ENCODE peak calls at places on chromosomes 5 and 9, in four cellular contexts. G is transverse colon, U is Calu3, M is nephron progenitor cell. Q is an unnamed sample.

GRCh38 chr5:172361566-172362238 is 78.1 kb upstream of the UBTD2 start:
- DNase-seq in G (no peak), U (peak), M (no peak), Q (peak)

GRCh38 chr9:94611638-94612068 is 18.0 kb upstream of the FBP2 start:
- DNase-seq in G (no peak), U (no peak), M (no peak), Q (peak)

GRCh38 chr5:169956756-169957155 is 23.5 kb downstream of the INSYN2B start:
- DNase-seq in G (no peak), U (peak), M (no peak), Q (no peak)

GRCh38 chr5:158958048-158958994 is 141.4 kb downstream of the EBF1 start:
- DNase-seq in G (no peak), U (no peak), M (peak), Q (no peak)

GRCh38 chr5:106113922-106114321 is 1556.8 kb downstream of the EFNA5 start:
- DNase-seq in G (no peak), U (no peak), M (no peak), Q (no peak)

GRCh38 chr5:35626108-35626507 is 8.4 kb downstream of the SPEF2 start:
- DNase-seq in G (no peak), U (no peak), M (no peak), Q (no peak)

GRCh38 chr5:163033656-163034055 is 403.7 kb upstream of the CCNG1 start:
- DNase-seq in G (no peak), U (no peak), M (no peak), Q (no peak)

GRCh38 chr9:130150779-130151381 is 21.3 kb upstream of the NCS1 start:
- DNase-seq in G (no peak), U (no peak), M (no peak), Q (no peak)

GRCh38 chr5:88518131-88519016 is 249.7 kb upstream of the TMEM161B start:
- DNase-seq in G (no peak), U (no peak), M (no peak), Q (no peak)

GRCh38 chr9:88593537-88594185 is 58.7 kb downstream of the NXNL2 start:
- DNase-seq in G (peak), U (peak), M (peak), Q (peak)

GRCh38 chr5:4905674-4906528 is 234.2 kb upstream of the ADAMTS16 start:
- DNase-seq in G (peak), U (no peak), M (no peak), Q (no peak)

GRCh38 chr5:174327317-174327864 is 281.9 kb downstream of the NSG2 start:
- DNase-seq in G (peak), U (peak), M (peak), Q (peak)
- TF ChIP-seq CTCF in G (peak), U (peak), M (peak), Q (peak)

DNA sequence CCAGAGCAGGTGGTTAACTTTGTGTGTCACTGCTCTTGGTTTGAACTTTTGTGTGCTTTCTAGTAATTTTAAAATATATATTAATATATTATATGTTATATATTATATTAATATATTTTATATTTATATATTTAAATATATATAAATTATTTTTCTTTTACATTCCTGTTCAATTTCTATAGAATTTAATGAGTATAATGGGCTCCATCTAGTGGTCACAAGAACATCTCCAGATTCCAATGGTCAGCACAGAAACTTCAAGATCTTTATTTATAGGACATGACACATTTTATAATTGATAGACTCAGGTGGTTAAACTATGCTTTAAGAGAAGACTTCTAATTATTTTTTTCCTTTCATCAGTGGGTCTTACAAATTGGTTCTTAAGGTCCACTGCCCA is 39.1 kb downstream of the COL23A1 start:
- DNase-seq in G (no peak), U (no peak), M (no peak), Q (no peak)
- TF ChIP-seq CTCF in G (peak), U (no peak), M (peak), Q (peak)

DNA sequence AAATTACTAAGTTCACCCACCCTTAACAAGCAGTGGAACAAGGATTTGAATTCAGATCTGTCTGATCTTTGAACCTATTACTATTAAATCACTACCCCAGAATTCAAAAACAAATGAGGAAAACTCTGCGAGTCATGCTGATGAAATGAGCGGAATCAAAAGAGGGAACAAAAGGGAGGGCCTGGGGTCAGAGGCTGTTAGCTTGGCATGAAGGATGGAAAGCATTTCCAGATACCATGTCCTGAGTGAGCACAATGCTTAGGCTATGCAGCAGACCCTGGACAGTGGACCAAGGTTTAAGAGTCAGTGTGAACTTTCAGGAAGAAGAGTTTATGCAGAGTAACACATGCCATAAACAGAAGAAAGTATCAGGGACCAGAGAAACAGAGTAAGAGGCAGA is 30.5 kb downstream of the GRIA1 start:
- DNase-seq in G (no peak), U (no peak), M (no peak), Q (no peak)
- TF ChIP-seq CTCF in G (no peak), U (no peak), M (no peak), Q (no peak)

GRCh38 chr5:43231977-43232376 is 40.0 kb downstream of the NIM1K start:
- DNase-seq in G (no peak), U (peak), M (no peak), Q (peak)
- TF ChIP-seq CTCF in G (no peak), U (peak), M (no peak), Q (peak)

GRCh38 chr9:82499337-82499736 is 510.8 kb downstream of the SPATA31D1 start:
- DNase-seq in G (no peak), U (no peak), M (no peak), Q (no peak)

GRCh38 chr9:82498918-82499317 is 510.3 kb downstream of the SPATA31D1 start:
- DNase-seq in G (no peak), U (no peak), M (no peak), Q (no peak)

DNA sequence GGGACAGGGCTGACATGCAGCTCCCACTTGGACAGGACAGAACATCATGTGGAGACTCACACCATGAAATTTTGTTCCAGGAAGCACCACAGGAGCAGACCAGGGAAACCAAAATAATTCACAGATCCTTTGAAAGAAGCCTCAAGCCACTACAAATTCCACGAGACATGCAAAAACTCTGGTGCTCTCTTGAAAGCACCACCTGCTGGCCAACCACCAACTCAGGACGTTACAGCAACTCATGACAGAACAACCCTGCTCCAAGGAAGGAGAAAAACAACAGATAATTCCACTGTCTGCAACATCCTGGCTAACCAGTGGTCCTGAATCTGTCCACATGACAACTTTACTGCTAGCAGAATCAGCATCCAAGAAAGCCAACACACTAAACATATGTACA is 516.0 kb downstream of the SPATA31D1 start:
- DNase-seq in G (no peak), U (no peak), M (no peak), Q (no peak)
- TF ChIP-seq CTCF in G (no peak), U (no peak), M (no peak), Q (no peak)

GRCh38 chr9:133341369-133342082 is 5.5 kb upstream of the SURF6 start:
- DNase-seq in G (peak), U (no peak), M (no peak), Q (no peak)

GRCh38 chr9:133342083-133342406 is 5.9 kb downstream of the MED22 start:
- DNase-seq in G (no peak), U (no peak), M (no peak), Q (no peak)

GRCh38 chr9:133340916-133341315 is 4.9 kb upstream of the SURF6 start:
- DNase-seq in G (no peak), U (no peak), M (no peak), Q (no peak)

GRCh38 chr9:133344071-133344470 is 3.9 kb downstream of the MED22 start:
- DNase-seq in G (no peak), U (no peak), M (no peak), Q (no peak)

GRCh38 chr9:133342570-133342969 is 5.4 kb downstream of the MED22 start:
- DNase-seq in G (no peak), U (peak), M (no peak), Q (no peak)
- TF ChIP-seq CTCF in G (no peak), U (peak), M (no peak), Q (no peak)

GRCh38 chr5:14041528-14042184 is 97.2 kb upstream of the DNAH5 start:
- DNase-seq in G (no peak), U (no peak), M (no peak), Q (no peak)

GRCh38 chr5:14038341-14038959 is 94.0 kb upstream of the DNAH5 start:
- DNase-seq in G (no peak), U (peak), M (no peak), Q (no peak)

GRCh38 chr5:14039063-14039462 is 94.6 kb upstream of the DNAH5 start:
- DNase-seq in G (no peak), U (peak), M (no peak), Q (no peak)

GRCh38 chr5:14040542-14040941 is 96.1 kb upstream of the DNAH5 start:
- DNase-seq in G (no peak), U (no peak), M (no peak), Q (no peak)

DNA sequence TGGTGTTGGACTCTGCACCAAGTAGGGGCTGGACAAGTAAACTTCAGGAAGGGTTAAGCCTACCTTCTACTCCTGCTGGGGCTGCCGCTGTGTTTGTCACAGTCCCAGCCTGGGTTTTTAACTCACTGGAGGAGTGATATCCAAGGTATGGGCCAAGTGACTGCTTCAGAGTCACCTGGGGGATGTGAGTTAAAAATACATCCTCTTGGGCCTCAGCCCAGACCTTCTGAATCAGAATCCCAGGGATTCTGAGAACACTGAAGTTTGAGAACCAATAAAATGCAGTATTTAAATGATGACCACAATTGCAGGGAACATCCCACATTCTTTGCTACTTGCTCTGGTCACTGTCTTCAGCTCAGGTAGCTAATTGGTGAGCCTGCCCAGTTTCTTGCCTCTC is 95.1 kb upstream of the DNAH5 start:
- DNase-seq in G (no peak), U (peak), M (no peak), Q (no peak)
- TF ChIP-seq CTCF in G (no peak), U (no peak), M (no peak), Q (no peak)

GRCh38 chr5:29697786-29698414 is 1495.6 kb upstream of the CDH6 start:
- DNase-seq in G (no peak), U (no peak), M (peak), Q (no peak)
- TF ChIP-seq CTCF in G (no peak), U (no peak), M (peak), Q (no peak)

Q was measured in activated CD8-positive, alpha-beta T cell treated with anti-CD3 and anti-CD28 coated beads for 36 hours.